ENCODE peak calls at places on chromosome X, in five cellular contexts. One of them, this sample, is unnamed.

GRCh38 chrX:154517101-154517781 is 1.2 kb upstream of the FAM3A start:
- DNase-seq in right lobe of liver: no peak
- DNase-seq in cardiac muscle cell: no peak
- DNase-seq in stomach: no peak
- DNase-seq in brain microvascular endothelial cell: no peak
- DNase-seq in this sample: no peak

GRCh38 chrX:122512561-122513072 is 671.5 kb upstream of the GRIA3 start:
- DNase-seq in right lobe of liver: no peak
- DNase-seq in cardiac muscle cell: no peak
- DNase-seq in stomach: no peak
- DNase-seq in brain microvascular endothelial cell: no peak
- DNase-seq in this sample: no peak

GRCh38 chrX:2521092-2521926 is 20.5 kb upstream of the DHRSX start:
- DNase-seq in right lobe of liver: no peak
- DNase-seq in cardiac muscle cell: peak; percentile 15
- DNase-seq in stomach: no peak
- DNase-seq in brain microvascular endothelial cell: no peak
- DNase-seq in this sample: no peak

GRCh38 chrX:153209347-153209746 is 30.3 kb downstream of the MAGEA1 start:
- DNase-seq in right lobe of liver: no peak
- DNase-seq in cardiac muscle cell: no peak
- DNase-seq in stomach: no peak
- DNase-seq in brain microvascular endothelial cell: no peak
- DNase-seq in this sample: no peak

GRCh38 chrX:28625223-28625622 is 38.0 kb downstream of the IL1RAPL1 start:
- DNase-seq in right lobe of liver: no peak
- DNase-seq in cardiac muscle cell: no peak
- DNase-seq in stomach: no peak
- DNase-seq in brain microvascular endothelial cell: no peak
- DNase-seq in this sample: no peak

GRCh38 chrX:150456941-150457340 is 93.8 kb downstream of the MAMLD1 start:
- DNase-seq in right lobe of liver: no peak
- DNase-seq in cardiac muscle cell: no peak
- DNase-seq in stomach: no peak
- DNase-seq in brain microvascular endothelial cell: no peak
- DNase-seq in this sample: no peak

GRCh38 chrX:140354431-140355120 is 150.3 kb downstream of the SOX3 start:
- DNase-seq in right lobe of liver: no peak
- DNase-seq in cardiac muscle cell: no peak
- DNase-seq in stomach: no peak
- DNase-seq in brain microvascular endothelial cell: no peak
- DNase-seq in this sample: no peak

GRCh38 chrX:132016628-132017430 is 6.3 kb upstream of the STK26 start:
- DNase-seq in right lobe of liver: no peak
- DNase-seq in cardiac muscle cell: no peak
- DNase-seq in stomach: no peak
- DNase-seq in brain microvascular endothelial cell: no peak
- DNase-seq in this sample: no peak

GRCh38 chrX:68186552-68187262 is 246.6 kb downstream of the OPHN1 start:
- DNase-seq in right lobe of liver: no peak
- DNase-seq in cardiac muscle cell: no peak
- DNase-seq in stomach: no peak
- DNase-seq in brain microvascular endothelial cell: no peak
- DNase-seq in this sample: no peak

DNA sequence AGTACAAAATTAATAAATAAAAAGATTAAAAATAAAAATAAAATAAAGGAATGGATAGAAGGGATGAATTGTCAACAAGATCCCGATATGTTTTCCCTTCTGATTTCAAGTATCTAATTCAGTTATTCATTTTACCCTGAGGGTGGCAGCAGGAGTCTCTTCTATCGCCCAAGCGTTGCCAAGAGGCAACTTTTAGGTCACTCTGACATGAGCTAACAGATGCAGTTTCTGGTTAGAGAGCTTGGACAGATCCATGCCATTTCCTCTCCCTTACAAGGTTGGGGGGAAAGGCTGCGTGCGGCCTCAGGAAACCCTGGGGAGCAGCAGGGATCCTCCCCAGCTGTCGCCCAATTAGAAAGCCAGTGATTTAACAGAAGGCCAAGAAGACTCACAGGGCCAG is 35.3 kb upstream of the WAS start:
- DNase-seq in right lobe of liver: no peak
- DNase-seq in cardiac muscle cell: peak; percentile 72
- DNase-seq in stomach: peak; percentile 27
- DNase-seq in brain microvascular endothelial cell: peak; percentile 12
- DNase-seq in this sample: no peak
- TF ChIP-seq CTCF in right lobe of liver: peak; percentile 41
- TF ChIP-seq CTCF in cardiac muscle cell: peak; percentile 25
- TF ChIP-seq CTCF in stomach: no peak
- TF ChIP-seq CTCF in brain microvascular endothelial cell: peak; percentile 42
- TF ChIP-seq CTCF in this sample: peak; percentile 50

GRCh38 chrX:105781794-105782193 is 40.5 kb upstream of the NRK start:
- DNase-seq in right lobe of liver: no peak
- DNase-seq in cardiac muscle cell: no peak
- DNase-seq in stomach: no peak
- DNase-seq in brain microvascular endothelial cell: no peak
- DNase-seq in this sample: no peak
- TF ChIP-seq CTCF in right lobe of liver: no peak
- TF ChIP-seq CTCF in cardiac muscle cell: no peak
- TF ChIP-seq CTCF in stomach: no peak
- TF ChIP-seq CTCF in brain microvascular endothelial cell: no peak
- TF ChIP-seq CTCF in this sample: no peak

GRCh38 chrX:8025705-8026104 is 98.5 kb upstream of the PNPLA4 start:
- DNase-seq in right lobe of liver: no peak
- DNase-seq in cardiac muscle cell: no peak
- DNase-seq in stomach: no peak
- DNase-seq in brain microvascular endothelial cell: no peak
- DNase-seq in this sample: no peak
- TF ChIP-seq CTCF in right lobe of liver: no peak
- TF ChIP-seq CTCF in cardiac muscle cell: no peak
- TF ChIP-seq CTCF in stomach: no peak
- TF ChIP-seq CTCF in brain microvascular endothelial cell: no peak
- TF ChIP-seq CTCF in this sample: no peak

GRCh38 chrX:138777230-138777629 is 65.7 kb upstream of the FGF13 start:
- DNase-seq in right lobe of liver: no peak
- DNase-seq in cardiac muscle cell: no peak
- DNase-seq in stomach: no peak
- DNase-seq in brain microvascular endothelial cell: no peak
- DNase-seq in this sample: no peak
- TF ChIP-seq CTCF in right lobe of liver: no peak
- TF ChIP-seq CTCF in cardiac muscle cell: no peak
- TF ChIP-seq CTCF in stomach: no peak
- TF ChIP-seq CTCF in brain microvascular endothelial cell: no peak
- TF ChIP-seq CTCF in this sample: no peak

GRCh38 chrX:134585446-134585845 is 72.8 kb downstream of the PLAC1 start:
- DNase-seq in right lobe of liver: no peak
- DNase-seq in cardiac muscle cell: no peak
- DNase-seq in stomach: no peak
- DNase-seq in brain microvascular endothelial cell: no peak
- DNase-seq in this sample: no peak
- TF ChIP-seq CTCF in right lobe of liver: no peak
- TF ChIP-seq CTCF in cardiac muscle cell: no peak
- TF ChIP-seq CTCF in stomach: no peak
- TF ChIP-seq CTCF in brain microvascular endothelial cell: no peak
- TF ChIP-seq CTCF in this sample: no peak

GRCh38 chrX:97315939-97316338 is 432.2 kb downstream of the RPA4 start:
- DNase-seq in right lobe of liver: no peak
- DNase-seq in cardiac muscle cell: no peak
- DNase-seq in stomach: no peak
- DNase-seq in brain microvascular endothelial cell: no peak
- DNase-seq in this sample: no peak
- TF ChIP-seq CTCF in right lobe of liver: peak; percentile 35
- TF ChIP-seq CTCF in cardiac muscle cell: no peak
- TF ChIP-seq CTCF in stomach: no peak
- TF ChIP-seq CTCF in brain microvascular endothelial cell: peak; percentile 15
- TF ChIP-seq CTCF in this sample: no peak

DNA sequence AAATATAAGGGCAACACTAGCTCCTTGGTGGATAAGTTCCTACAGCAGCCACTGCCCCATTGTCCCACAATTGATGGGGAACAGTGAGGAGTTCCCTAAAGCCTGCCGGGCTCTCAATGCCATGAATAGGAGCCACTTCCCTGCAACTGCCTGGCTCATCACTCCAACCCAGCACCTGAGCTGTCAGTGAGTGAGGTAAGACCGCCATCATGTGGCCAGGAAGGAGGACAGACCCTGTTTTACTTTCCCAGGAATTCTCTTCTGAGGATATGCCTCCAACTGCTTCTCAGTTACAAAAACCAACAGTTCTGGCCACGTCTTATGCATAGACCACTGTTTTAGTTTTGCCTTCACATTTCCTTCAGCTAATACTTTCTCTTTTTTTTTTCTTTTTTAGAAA is 45.5 kb downstream of the SRPX start:
- DNase-seq in right lobe of liver: peak; percentile 29
- DNase-seq in cardiac muscle cell: no peak
- DNase-seq in stomach: peak; percentile 31
- DNase-seq in brain microvascular endothelial cell: peak; percentile 9
- DNase-seq in this sample: no peak
- TF ChIP-seq CTCF in right lobe of liver: peak; percentile 52
- TF ChIP-seq CTCF in cardiac muscle cell: peak; percentile 31
- TF ChIP-seq CTCF in stomach: peak; percentile 27
- TF ChIP-seq CTCF in brain microvascular endothelial cell: peak; percentile 69
- TF ChIP-seq CTCF in this sample: peak; percentile 71

DNA sequence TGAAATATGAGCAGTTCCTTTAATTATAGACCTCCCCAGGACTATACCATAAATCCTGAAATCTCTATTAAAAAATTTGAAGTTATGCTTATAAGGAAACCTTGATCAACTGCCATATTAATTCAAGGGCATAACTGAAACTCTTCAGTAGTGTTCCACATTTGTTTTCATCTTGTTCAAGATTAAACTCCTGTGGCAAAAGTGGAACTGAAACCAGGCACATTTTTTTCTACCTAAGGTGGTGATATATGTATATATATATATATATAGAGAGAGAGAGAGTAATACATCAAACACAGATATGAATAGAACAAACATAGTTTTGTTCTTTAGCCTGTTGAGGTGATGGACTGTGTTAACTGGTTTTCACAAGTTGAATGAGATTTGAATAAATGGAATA is 287.9 kb downstream of the DACH2 start:
- DNase-seq in right lobe of liver: no peak
- DNase-seq in cardiac muscle cell: no peak
- DNase-seq in stomach: no peak
- DNase-seq in brain microvascular endothelial cell: no peak
- DNase-seq in this sample: no peak
- TF ChIP-seq CTCF in right lobe of liver: no peak
- TF ChIP-seq CTCF in cardiac muscle cell: no peak
- TF ChIP-seq CTCF in stomach: no peak
- TF ChIP-seq CTCF in brain microvascular endothelial cell: no peak
- TF ChIP-seq CTCF in this sample: no peak